ENCODE peak calls at places on chromosomes 4 and X, in four cellular contexts. Q, T, K and A are unnamed samples.

GRCh38 chr4:71609651-71610050 is 174.2 kb downstream of the GC start:
- DNase-seq in Q (no peak), T (no peak), K (no peak), A (no peak)

GRCh38 chr4:90099795-90100194 is 27.4 kb upstream of the CCSER1 start:
- DNase-seq in Q (no peak), T (no peak), K (no peak), A (no peak)

GRCh38 chr4:8289956-8290700 is 20.6 kb downstream of the HTRA3 start:
- DNase-seq in Q (no peak), T (no peak), K (no peak), A (no peak)

GRCh38 chrX:119763836-119764387 is 5.5 kb downstream of the SOWAHD start:
- DNase-seq in Q (no peak), T (no peak), K (no peak), A (no peak)

GRCh38 chr4:153224474-153224873 is 20.2 kb downstream of the TRIM2 start:
- DNase-seq in Q (no peak), T (no peak), K (no peak), A (no peak)

GRCh38 chr4:99131378-99131777 is 12.7 kb downstream of the ADH4 start:
- DNase-seq in Q (no peak), T (no peak), K (no peak), A (no peak)

GRCh38 chr4:14072506-14072905 is 445.0 kb upstream of the BOD1L1 start:
- DNase-seq in Q (no peak), T (no peak), K (no peak), A (no peak)

GRCh38 chr4:152103181-152103901 is 342.5 kb upstream of the GATB start:
- DNase-seq in Q (no peak), T (no peak), K (no peak), A (no peak)

GRCh38 chr4:40453912-40454311 is 118.8 kb downstream of the CHRNA9 start:
- DNase-seq in Q (no peak), T (no peak), K (no peak), A (no peak)

GRCh38 chr4:6362243-6362885 is 92.7 kb downstream of the WFS1 start:
- DNase-seq in Q (no peak), T (no peak), K (no peak), A (no peak)

GRCh38 chr4:188143731-188144130 is 4.5 kb downstream of the TRIML1 start:
- DNase-seq in Q (no peak), T (no peak), K (no peak), A (no peak)

GRCh38 chr4:153082322-153083301 is 121.6 kb upstream of the TRIM2 start:
- DNase-seq in Q (no peak), T (no peak), K (no peak), A (no peak)

GRCh38 chr4:182155806-182156205 is 87.4 kb upstream of the TENM3 start:
- DNase-seq in Q (no peak), T (no peak), K (no peak), A (no peak)

GRCh38 chr4:86233681-86234080 is 126.2 kb downstream of the MAPK10 start:
- DNase-seq in Q (no peak), T (no peak), K (no peak), A (no peak)

DNA sequence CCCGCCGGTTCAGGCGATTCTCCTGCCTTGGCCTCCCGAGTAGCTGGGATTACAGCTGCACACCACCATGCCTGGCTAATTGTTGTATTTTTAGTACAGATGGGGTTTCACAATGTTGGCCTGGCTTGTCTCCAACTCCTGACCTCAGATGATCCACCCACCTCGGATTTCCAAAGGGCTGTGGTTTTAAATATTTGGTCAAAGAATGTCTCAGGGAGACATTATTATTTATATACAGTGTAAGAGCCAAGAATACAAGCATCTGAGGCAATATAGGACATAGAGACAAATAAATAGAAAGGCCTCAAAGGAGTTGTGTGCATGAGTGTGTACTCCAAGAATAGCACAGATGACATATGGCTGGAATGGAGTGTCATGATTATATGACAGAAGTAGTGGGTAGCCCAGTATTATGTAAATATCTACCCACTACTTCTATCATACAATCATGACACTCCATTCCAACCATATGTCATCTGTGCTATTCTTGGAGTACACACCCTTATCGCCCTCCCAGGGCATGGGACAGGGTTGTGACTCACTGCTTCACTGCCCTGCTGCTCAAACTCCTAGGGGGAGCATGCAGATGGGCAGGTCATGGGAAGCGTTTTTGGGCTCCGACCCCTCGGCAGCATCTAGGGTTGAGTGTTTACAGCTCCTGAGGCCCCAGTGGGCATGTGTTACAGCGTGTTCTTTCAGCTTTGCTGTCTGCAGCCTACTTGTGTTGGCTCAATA is 1649.8 kb upstream of the PCDH10 start:
- DNase-seq in Q (no peak), T (no peak), K (no peak), A (no peak)
- TF ChIP-seq TCF7L2 in Q (no peak), T (no peak), K (no peak), A (no peak)

GRCh38 chrX:86039625-86040568 is 7.5 kb downstream of the CHM start:
- DNase-seq in Q (no peak), T (no peak), K (peak), A (no peak)
- H3K4me3 ChIP-seq in Q (no peak), T (no peak), K (peak), A (no peak)

GRCh38 chr4:145716200-145716599 is 36.3 kb downstream of the C4orf51 start:
- DNase-seq in Q (no peak), T (no peak), K (no peak), A (no peak)
- TF ChIP-seq TCF7L2 in Q (no peak), T (no peak), K (no peak), A (no peak)

DNA sequence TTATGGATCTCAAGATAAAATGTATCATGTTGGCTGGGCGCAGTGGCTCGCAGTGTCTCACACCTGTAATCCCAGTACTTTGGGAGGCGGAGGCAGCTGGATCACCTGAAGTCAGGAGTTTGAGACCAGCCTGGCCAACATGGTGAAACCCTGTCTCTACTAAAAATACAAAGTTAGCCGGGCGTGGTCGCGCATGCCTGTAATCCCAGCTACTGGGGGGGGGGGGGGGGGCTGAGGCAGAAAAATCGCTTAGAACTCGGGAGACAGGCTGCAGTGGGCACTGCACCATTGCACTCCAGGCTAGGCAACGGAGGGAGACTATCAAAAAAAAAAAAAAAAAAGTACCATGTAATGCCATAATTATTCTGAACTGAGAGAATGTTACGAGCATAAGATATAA is 2.1 kb downstream of the RBMX start:
- DNase-seq in Q (no peak), T (no peak), K (no peak), A (no peak)
- H3K4me3 ChIP-seq in Q (peak), T (no peak), K (peak), A (peak)

DNA sequence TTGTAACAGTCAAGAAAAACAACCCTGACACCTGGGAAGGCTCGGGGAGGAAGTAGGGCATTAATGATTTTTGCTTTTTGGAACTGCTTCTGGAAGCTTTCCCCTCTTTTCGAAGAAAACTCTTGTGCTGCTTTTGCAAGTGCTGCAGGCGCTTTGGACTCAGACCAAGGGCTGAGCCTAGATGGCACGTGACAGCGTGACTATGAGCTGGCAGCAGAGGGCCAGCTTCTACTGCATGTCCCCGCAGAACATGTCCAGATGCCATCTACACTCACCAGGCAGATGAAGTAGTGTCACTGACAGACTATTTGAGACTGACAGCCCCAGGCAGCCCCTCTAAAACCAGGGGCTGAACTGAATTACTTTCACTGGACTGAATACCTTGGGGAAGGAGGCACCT is 6.2 kb downstream of the NR0B1 start:
- DNase-seq in Q (no peak), T (no peak), K (no peak), A (no peak)
- TF ChIP-seq TCF7L2 in Q (no peak), T (no peak), K (no peak), A (no peak)

GRCh38 chr4:1358421-1359160 is 11.6 kb downstream of the UVSSA start:
- DNase-seq in Q (no peak), T (no peak), K (no peak), A (no peak)

GRCh38 chr4:1361391-1361790 is 14.4 kb downstream of the UVSSA start:
- DNase-seq in Q (no peak), T (no peak), K (no peak), A (no peak)

GRCh38 chr4:1360423-1361283 is 13.6 kb downstream of the UVSSA start:
- DNase-seq in Q (no peak), T (no peak), K (peak), A (no peak)

GRCh38 chr4:1359161-1359535 is 12.1 kb downstream of the UVSSA start:
- DNase-seq in Q (no peak), T (no peak), K (no peak), A (no peak)

GRCh38 chr4:1359976-1360375 is 13.0 kb downstream of the UVSSA start:
- DNase-seq in Q (no peak), T (no peak), K (no peak), A (no peak)
- H3K4me3 ChIP-seq in Q (no peak), T (no peak), K (no peak), A (no peak)